ENCODE peak calls at places on chromosomes 7 and 10, in seven cellular contexts. E is A549, U is HCT116, L is GM12878, I is H1, X is K562, N is HepG2. C is an unnamed sample.

GRCh38 chr10:9634466-9634865 is 1383.2 kb upstream of the CELF2 start:
- DNase-seq in E (no peak), U (no peak), L (no peak), I (no peak), X (no peak), N (no peak), C (peak)

GRCh38 chr7:120043250-120043649 is 229.7 kb upstream of the KCND2 start:
- DNase-seq in E (no peak), U (no peak), L (no peak), I (no peak), X (no peak), N (no peak), C (no peak)

GRCh38 chr7:93178213-93178612 is 30.0 kb upstream of the SAMD9L start:
- DNase-seq in E (peak), U (no peak), L (no peak), I (no peak), X (no peak), N (no peak), C (peak)

GRCh38 chr10:132847856-132848255 is 61.9 kb upstream of the NKX6-2 start:
- DNase-seq in E (no peak), U (no peak), L (no peak), I (no peak), X (no peak), N (no peak), C (no peak)

GRCh38 chr10:71061472-71061871 is 150.9 kb upstream of the UNC5B start:
- DNase-seq in E (no peak), U (no peak), L (no peak), I (no peak), X (no peak), N (no peak), C (no peak)

GRCh38 chr10:44966816-44967509 is 7.4 kb downstream of the RASSF4 start:
- DNase-seq in E (no peak), U (no peak), L (no peak), I (no peak), X (no peak), N (no peak), C (no peak)

GRCh38 chr10:84172435-84173356 is 905 bp upstream of the GPR15LG start:
- DNase-seq in E (no peak), U (no peak), L (no peak), I (no peak), X (no peak), N (no peak), C (no peak)

GRCh38 chr10:21199501-21199900 is 302.4 kb upstream of the NEBL start:
- DNase-seq in E (no peak), U (no peak), L (no peak), I (no peak), X (no peak), N (no peak), C (no peak)

GRCh38 chr10:34156781-34157425 is 658.2 kb downstream of the PARD3 start:
- DNase-seq in E (peak), U (no peak), L (no peak), I (no peak), X (no peak), N (no peak), C (peak)

GRCh38 chr10:46560381-46560780 is 3.9 kb upstream of the GPRIN2 start:
- DNase-seq in E (no peak), U (no peak), L (no peak), I (no peak), X (no peak), N (no peak), C (no peak)

GRCh38 chr10:72328045-72328828 is 26.5 kb downstream of the DNAJB12 start:
- DNase-seq in E (peak), U (no peak), L (no peak), I (no peak), X (peak), N (peak), C (peak)

GRCh38 chr7:6015917-6016652 is 7.0 kb downstream of the AIMP2 start:
- DNase-seq in E (no peak), U (no peak), L (no peak), I (no peak), X (no peak), N (no peak), C (peak)

GRCh38 chr10:91528768-91529167 is 104.1 kb downstream of the PPP1R3C start:
- DNase-seq in E (no peak), U (no peak), L (no peak), I (no peak), X (no peak), N (no peak), C (no peak)

GRCh38 chr7:45973725-45974532 is 52.9 kb upstream of the IGFBP3 start:
- DNase-seq in E (no peak), U (no peak), L (no peak), I (no peak), X (no peak), N (peak), C (peak)

GRCh38 chr10:126387041-126387908 is 1.0 kb downstream of the ADAM12 start:
- DNase-seq in E (peak), U (no peak), L (no peak), I (no peak), X (peak), N (no peak), C (peak)

GRCh38 chr7:25820432-25821040 is 331.5 kb upstream of the NFE2L3 start:
- DNase-seq in E (peak), U (peak), L (no peak), I (no peak), X (peak), N (no peak), C (no peak)

GRCh38 chr7:91869661-91870060 is 10.8 kb downstream of the MTERF1 start:
- DNase-seq in E (no peak), U (no peak), L (no peak), I (no peak), X (no peak), N (no peak), C (no peak)
- TF ChIP-seq CEBPB in E (no peak), U (no peak), L (no peak), I (no peak), X (no peak), N (no peak), C (no peak)

GRCh38 chr10:129756912-129757861 is 206.9 kb downstream of the EBF3 start:
- DNase-seq in E (no peak), U (no peak), L (no peak), I (no peak), X (no peak), N (no peak), C (no peak)

GRCh38 chr10:129758591-129759021 is 205.5 kb downstream of the EBF3 start:
- DNase-seq in E (no peak), U (no peak), L (no peak), I (no peak), X (no peak), N (no peak), C (no peak)

GRCh38 chr10:129758180-129758579 is 205.9 kb downstream of the EBF3 start:
- DNase-seq in E (no peak), U (no peak), L (no peak), I (no peak), X (no peak), N (no peak), C (no peak)

GRCh38 chr10:129755075-129756020 is 208.7 kb downstream of the EBF3 start:
- DNase-seq in E (no peak), U (no peak), L (no peak), I (no peak), X (no peak), N (no peak), C (no peak)

GRCh38 chr10:129754211-129755050 is 209.6 kb downstream of the EBF3 start:
- DNase-seq in E (no peak), U (no peak), L (no peak), I (no peak), X (no peak), N (no peak), C (no peak)
- TF ChIP-seq CEBPB in E (no peak), U (no peak), L (no peak), I (no peak), X (no peak), N (no peak), C (no peak)

DNA sequence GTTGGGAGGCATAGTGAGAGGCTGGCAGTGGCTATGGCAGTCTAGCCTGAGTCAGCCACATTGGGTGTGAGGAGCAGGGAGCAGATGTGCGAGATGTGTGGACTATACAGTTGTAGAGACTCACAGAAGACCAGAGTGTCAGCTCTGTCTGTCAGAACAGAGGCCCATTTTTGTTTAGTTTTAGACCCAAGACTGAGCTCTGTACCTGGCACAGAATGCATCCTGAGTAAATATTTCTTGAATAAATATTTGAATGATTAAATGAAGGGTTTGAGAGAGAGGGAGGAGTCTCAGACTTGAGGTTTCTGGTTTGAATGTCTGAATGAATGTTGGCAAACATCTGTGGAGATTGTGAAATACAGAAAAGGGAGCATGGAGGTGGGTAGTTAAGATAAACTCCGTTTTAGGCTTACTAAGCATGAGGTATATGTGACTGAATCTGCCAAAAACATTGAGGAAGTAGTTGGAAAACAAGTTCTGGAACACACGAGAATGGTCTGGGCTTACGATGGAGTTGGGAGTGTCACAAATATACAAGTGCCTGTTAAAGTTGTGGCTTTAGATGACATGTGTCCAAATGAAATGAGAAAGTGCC is 3.6 kb downstream of the SEC23IP start:
- DNase-seq in E (no peak), U (no peak), L (no peak), I (no peak), X (no peak), N (peak), C (peak)
- TF ChIP-seq CEBPB in E (peak), U (no peak), L (no peak), I (no peak), X (peak), N (peak), C (peak)

DNA sequence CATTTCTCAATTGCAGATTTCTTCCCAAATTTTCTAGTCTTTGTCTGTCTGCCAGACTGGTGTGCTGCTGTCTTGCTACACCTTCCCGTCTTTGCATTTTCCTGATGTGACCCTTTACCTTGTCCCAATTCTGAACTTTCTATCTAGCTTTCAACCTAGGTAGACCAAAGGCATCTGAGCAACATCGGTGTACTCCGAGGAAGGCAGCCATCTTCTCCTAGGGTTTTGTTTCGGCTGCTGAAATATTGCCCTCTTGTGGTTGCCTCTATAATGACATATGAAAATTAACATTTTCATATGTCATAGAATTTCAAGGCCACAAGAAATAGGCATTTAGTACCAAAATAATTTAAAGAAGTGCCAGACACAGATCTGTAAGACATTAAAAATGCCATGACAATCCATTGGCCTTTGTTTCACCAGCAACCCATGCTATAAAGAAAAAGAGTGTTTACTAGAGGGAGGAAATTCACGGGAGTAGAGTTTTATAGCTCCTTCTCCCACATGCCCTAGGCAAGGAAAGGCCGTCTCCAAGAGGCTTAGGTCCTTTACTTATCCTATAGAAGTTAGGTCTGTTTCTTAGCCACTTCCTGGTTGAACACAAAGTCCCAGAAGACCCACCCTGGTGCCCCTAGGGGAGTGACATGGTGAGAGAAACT is 23.4 kb downstream of the OR9A2 start:
- DNase-seq in E (peak), U (peak), L (peak), I (no peak), X (peak), N (peak), C (peak)
- TF ChIP-seq CEBPB in E (no peak), U (no peak), L (no peak), I (no peak), X (no peak), N (no peak), C (no peak)

DNA sequence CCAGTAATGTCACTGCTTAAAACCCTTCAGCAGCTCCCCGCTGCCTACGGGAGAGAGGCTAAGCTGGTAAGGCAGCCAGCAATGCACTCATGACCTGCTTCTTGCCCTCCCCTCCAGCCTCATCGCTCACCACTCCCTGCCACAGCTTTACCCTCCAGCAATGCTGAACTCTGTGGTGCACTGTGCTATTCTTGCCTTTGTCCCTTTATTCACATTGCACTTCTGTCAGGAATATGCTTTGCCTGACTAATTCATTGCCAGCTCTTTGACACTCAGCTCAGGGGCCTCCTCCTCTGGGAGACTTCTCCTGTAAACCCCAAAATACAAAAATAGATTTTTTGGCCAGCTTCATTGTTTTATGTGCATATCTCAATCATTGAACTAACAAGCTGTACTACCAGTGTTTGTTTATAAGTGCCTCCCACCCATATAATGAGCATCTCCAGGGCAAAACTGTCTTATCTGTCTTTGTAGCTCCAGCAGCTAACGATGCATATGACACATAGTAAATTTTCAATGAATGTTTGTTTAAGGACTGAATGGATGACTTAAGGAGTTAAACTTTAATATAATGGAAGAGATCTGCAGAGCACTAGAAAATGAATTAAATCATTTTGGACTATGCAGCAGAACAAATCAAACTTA is 8.2 kb downstream of the CNNM1 start:
- DNase-seq in E (no peak), U (no peak), L (no peak), I (no peak), X (no peak), N (no peak), C (no peak)
- TF ChIP-seq CEBPB in E (no peak), U (no peak), L (no peak), I (no peak), X (no peak), N (no peak), C (no peak)

DNA sequence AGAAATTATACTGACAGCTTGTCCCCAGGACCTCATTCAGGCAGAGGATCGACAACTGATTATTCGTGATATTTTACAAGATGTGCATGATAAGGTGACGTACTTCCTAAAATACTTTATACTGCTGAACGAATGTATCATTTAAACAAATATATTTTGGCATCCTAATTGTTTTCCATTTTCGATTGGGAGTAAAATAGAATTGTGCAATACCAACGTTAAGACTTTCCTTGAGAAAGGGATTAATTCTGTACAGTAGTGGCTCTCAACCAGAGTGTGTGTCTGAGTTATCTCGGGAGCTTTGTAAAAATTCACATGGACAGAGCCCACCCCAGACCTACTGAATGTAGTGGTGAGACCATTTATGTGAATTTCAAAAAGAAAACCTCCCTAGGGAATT is 43.8 kb upstream of the STMP1 start:
- DNase-seq in E (no peak), U (no peak), L (no peak), I (no peak), X (no peak), N (no peak), C (no peak)
- TF ChIP-seq CEBPB in E (peak), U (no peak), L (no peak), I (no peak), X (peak), N (peak), C (peak)

DNA sequence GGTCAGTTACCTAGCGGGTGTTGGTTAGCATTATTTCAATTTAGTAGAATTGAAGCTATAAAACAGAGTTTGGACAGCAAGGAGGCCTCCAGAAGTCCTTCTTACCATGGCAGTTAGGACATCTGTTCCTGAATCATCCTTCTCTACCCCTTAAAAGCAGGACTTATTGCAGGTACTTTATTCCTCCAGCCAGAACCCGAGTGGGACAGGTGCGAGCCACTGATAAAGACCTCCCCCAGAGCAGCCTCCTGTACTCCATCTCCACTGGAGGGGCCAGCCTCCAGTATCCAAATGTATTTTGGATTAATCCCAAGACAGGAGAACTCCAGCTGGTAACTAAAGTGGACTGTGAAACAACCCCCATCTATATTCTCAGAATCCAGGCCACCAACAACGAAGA is 54.6 kb downstream of the CDHR3 start:
- DNase-seq in E (no peak), U (no peak), L (no peak), I (no peak), X (peak), N (no peak), C (no peak)
- TF ChIP-seq CEBPB in E (no peak), U (no peak), L (no peak), I (no peak), X (no peak), N (no peak), C (no peak)

C was measured in IMR-90.